ENCODE peak calls at places on chromosomes 11 and 22, in four cellular contexts. A is HepG2, Q is GM12878, G is K562. W is an unnamed sample. For H3K27me3, the result is how much of the 10 kb centered on the place peaks cover.

GRCh38 chr11:132072880-132073213 is 702.4 kb downstream of the NTM start:
- DNase-seq in A (no peak), Q (no peak), G (no peak), W (no peak)

GRCh38 chr11:96187779-96188624 is 155.0 kb downstream of the MAML2 start:
- DNase-seq in A (peak), Q (no peak), G (no peak), W (no peak)

GRCh38 chr22:21101877-21102638 is 56.3 kb downstream of the LRRC74B start:
- DNase-seq in A (no peak), Q (no peak), G (no peak), W (no peak)

GRCh38 chr11:68398870-68399865 is 61.4 kb upstream of the PPP6R3 start:
- DNase-seq in A (no peak), Q (no peak), G (peak), W (no peak)

GRCh38 chr11:5266609-5267008 is 3.1 kb downstream of the HBE1 start:
- DNase-seq in A (no peak), Q (no peak), G (no peak), W (no peak)

GRCh38 chr11:10990160-10990559 is 132.3 kb upstream of the ZBED5 start:
- DNase-seq in A (no peak), Q (no peak), G (peak), W (no peak)

GRCh38 chr11:126864934-126865333 is 135.6 kb downstream of the KIRREL3 start:
- DNase-seq in A (no peak), Q (no peak), G (no peak), W (no peak)

GRCh38 chr22:19936513-19936912 is 5.1 kb upstream of the COMT start:
- DNase-seq in A (no peak), Q (no peak), G (no peak), W (no peak)

GRCh38 chr11:126606484-126606883 is 251.0 kb downstream of the ST3GAL4 start:
- DNase-seq in A (no peak), Q (no peak), G (no peak), W (no peak)

GRCh38 chr22:50027639-50028537 is 15.3 kb upstream of the IL17REL start:
- DNase-seq in A (no peak), Q (no peak), G (no peak), W (no peak)

GRCh38 chr11:79182794-79183193 is 258.0 kb downstream of the TENM4 start:
- DNase-seq in A (no peak), Q (no peak), G (no peak), W (no peak)

GRCh38 chr22:41780714-41781507 is 19.6 kb upstream of the CCDC134 start:
- DNase-seq in A (peak), Q (peak), G (peak), W (peak)

GRCh38 chr22:23152238-23153114 is 7.2 kb downstream of the RAB36 start:
- DNase-seq in A (peak), Q (no peak), G (no peak), W (no peak)

GRCh38 chr11:60059052-60059451 is 2.6 kb downstream of the MS4A3 start:
- DNase-seq in A (no peak), Q (no peak), G (no peak), W (no peak)

GRCh38 chr11:117706322-117706814 is 90.6 kb downstream of the DSCAML1 start:
- DNase-seq in A (no peak), Q (no peak), G (no peak), W (no peak)

GRCh38 chr11:117701781-117702180 is 95.2 kb downstream of the DSCAML1 start:
- DNase-seq in A (no peak), Q (no peak), G (no peak), W (no peak)

GRCh38 chr11:117705866-117706265 is 91.2 kb downstream of the DSCAML1 start:
- DNase-seq in A (no peak), Q (no peak), G (no peak), W (no peak)

GRCh38 chr11:117703209-117703608 is 93.8 kb downstream of the DSCAML1 start:
- DNase-seq in A (peak), Q (no peak), G (no peak), W (no peak)

DNA sequence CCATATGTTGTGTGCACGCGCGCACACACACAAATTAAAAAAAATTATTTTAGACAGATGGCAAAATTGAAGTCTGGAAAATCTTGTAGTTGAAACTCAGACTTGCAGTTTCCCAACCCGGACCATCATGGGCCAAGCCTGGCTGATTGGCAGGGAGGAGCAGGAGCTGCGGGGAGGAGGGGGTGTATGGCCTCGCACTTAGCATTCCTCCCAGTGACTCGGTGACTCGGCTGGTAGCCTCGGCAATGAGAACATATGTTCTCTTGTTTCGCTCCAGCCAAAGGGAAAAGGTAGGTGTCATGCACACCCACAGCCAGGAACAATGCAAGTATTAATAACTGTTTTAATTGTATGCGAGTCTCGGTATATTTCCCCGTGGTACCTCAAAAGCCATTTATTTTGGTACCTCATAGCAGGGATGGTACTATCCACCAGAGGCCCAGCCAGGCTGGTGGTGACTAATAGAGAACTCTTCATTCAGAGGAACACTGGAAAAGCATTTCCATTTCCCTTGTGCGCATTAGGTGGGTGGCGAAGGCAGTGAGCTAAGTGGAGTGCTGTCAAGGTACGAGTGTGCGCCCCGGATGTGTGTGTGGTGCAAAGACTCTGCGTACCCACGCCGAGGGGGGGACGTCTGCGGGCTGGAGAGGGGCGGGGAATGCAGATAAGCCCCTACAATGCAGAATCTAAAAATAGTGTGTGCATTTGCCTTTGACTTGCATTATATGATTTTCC is 92.4 kb downstream of the DSCAML1 start:
- DNase-seq in A (no peak), Q (no peak), G (no peak), W (no peak)
- TF ChIP-seq JUNB in A (no peak), Q (no peak), G (no peak), W (no peak)

DNA sequence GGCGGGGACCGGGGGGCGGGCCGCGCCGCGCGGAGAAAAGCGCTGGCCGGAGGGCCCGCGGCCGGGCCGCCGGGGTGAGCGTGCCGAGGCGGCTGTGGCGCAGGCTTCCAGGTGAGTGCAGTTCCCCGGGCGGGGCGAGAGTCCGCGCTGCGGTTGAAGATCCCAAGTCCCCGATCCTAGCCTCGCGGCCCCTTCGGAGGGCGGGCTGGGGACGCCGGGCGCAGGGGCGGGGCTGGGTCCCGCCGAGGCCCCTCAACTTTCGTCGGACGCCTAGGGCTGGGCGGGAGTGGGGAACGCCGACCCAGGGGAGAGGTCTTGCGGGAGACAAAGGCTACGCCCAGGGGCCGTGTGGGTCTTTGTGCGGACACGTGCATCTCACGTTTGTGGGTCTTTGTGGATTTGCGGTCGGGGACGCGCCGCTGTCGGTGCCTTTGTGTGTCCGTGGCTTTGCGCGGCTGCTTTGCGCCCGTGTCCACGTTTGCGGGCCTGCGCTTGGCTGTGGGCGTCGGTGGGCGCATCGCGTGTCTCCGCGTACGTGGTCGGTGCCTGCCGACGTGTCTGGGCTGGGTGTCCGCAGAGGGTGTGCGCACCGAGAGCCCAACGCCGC is at the start of gene TSKU:
- DNase-seq in A (no peak), Q (no peak), G (peak), W (peak)
- H3K27me3 ChIP-seq in A (under half), Q (under half), G (under half), W (under half)

GRCh38 chr11:120985718-120986569 is 38.0 kb upstream of the TBCEL start:
- DNase-seq in A (peak), Q (no peak), G (peak), W (peak)
- TF ChIP-seq EZH2 in A (no peak), Q (no peak), G (no peak), W (no peak)

GRCh38 chr22:47017245-47017644 is 254.8 kb downstream of the TBC1D22A start:
- DNase-seq in A (no peak), Q (no peak), G (no peak), W (no peak)

GRCh38 chr22:47014946-47015345 is 252.5 kb downstream of the TBC1D22A start:
- DNase-seq in A (no peak), Q (no peak), G (no peak), W (no peak)

GRCh38 chr22:47016636-47017035 is 254.2 kb downstream of the TBC1D22A start:
- DNase-seq in A (no peak), Q (no peak), G (no peak), W (no peak)

GRCh38 chr22:47014636-47014930 is 252.1 kb downstream of the TBC1D22A start:
- DNase-seq in A (no peak), Q (no peak), G (no peak), W (no peak)

GRCh38 chr22:47015589-47016178 is 253.2 kb downstream of the TBC1D22A start:
- DNase-seq in A (no peak), Q (no peak), G (no peak), W (no peak)
- TF ChIP-seq JUNB in A (no peak), Q (no peak), G (no peak), W (no peak)

DNA sequence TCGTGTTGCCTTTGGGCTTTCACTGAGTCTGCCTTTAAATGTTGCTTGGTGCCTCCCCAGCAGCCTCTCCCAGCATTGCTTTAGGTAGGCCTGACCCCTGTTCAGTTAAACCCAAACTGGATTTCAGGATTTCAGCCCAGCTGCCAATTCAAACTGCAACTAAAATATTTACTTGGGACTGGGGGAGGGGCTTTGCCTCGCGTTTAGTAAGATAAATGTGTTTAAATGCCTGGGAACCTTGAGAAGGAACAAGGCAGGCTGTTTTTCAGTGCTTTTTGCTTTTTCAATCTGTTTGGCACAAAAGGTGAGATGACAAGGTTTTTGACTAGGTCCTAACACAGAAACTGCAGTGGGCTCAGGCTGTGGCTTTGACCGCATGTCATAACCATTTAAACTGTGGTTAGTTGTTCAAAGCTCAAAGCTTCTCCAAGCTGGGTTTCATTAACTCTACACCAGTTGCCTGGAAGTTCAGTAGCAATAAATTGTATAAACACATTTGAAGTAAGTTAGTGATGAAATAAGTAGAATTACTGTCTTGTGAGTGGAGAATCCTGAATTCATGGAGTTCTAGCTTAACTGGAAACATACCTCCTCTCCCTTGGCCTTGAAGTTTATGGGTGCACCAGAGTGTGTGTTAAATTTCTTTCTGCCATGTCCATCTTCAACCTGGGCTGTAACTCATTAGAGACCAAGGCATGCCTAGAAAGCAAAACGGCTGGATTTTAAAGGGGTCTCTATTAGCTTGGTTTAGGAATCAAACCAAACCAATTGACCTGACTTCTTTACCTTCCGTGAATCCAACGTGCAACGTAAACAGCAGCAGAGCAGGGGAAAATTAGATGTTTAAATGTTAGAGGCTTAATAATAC is 3.6 kb downstream of the PKNOX2 start:
- DNase-seq in A (no peak), Q (no peak), G (no peak), W (peak)
- H3K27me3 ChIP-seq in A (under half), Q (under half), G (under half), W (half or more)

DNA sequence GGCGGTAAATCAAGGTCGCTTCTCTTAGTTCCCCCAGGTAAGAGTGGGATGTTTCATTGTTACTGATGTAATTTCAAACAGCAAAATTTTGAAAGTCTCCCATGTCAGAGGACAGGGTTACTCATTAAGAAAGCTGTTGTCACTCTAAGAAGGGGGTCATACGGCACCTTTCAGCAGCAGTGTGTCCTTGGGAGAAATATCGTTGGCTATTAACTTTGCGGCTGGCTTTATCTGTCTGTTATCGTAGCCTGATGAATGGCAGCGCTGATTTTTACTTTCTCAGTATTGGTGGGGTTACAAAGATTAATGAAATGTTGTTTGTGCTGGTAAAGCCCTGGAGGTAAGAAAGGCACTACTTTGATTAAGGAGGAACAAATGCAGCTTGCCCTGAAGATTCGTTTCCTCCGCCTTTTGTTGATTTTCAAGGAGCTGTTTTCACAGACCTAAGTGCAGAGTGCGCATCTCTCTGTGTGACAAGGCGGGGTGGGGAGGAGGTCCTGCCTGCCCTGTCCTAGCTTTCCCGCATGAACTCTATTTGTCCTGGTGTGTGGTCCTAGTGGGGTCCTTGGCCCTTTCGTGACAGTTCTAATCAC is 27.6 kb upstream of the FBXO3 start:
- DNase-seq in A (no peak), Q (peak), G (no peak), W (peak)
- TF ChIP-seq EZH2 in A (no peak), Q (no peak), G (no peak), W (peak)

DNA sequence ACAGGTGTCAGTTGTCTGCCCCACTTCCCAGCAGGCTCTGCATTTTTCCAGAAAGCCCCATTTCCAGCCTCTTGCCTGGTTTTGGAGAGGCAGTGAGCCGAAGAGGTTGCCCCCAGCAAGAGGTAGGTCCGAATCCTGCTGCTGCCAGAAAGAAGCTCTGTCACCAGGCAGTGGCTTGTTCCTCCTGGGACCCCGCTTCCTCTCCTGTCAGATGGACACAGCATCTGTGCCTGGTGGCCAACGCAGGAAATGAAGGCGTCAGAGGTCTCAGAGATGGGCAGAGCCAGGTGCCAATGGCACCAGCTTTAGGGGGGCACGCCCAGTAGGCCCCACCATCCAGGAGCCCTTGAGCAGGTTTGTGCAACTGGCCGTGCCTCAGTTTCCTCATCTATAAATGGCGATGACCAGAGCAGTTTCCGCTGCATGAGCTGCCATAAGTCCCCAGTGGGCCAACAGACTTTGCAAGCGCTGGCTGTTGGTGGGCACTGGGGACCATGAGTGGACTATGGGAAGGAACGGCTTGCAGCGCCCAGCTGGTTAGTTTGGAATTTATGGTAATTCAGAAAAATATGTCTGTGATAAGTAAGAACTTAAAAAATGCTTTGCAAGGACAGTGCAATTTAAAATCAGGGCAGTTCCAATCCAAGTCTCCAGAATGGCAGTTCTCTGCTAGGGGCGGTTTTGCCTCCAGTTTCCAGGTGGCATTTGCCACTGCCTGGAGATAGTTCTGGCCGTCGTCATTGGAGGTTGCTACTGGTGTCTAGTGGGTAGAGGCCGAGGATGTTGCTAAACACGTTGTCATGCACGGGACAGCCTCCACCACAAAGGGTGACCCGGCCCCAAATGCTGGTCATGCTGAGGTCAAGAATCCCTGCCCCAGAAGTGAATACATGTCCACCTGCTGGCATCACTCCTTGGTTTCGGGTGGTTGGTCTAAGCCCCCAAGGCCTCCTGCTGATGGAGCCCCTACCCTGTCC is 2.3 kb upstream of the OSBPL5 start:
- DNase-seq in A (no peak), Q (no peak), G (no peak), W (no peak)
- TF ChIP-seq JUNB in A (no peak), Q (no peak), G (no peak), W (no peak)

GRCh38 chr11:43577566-43578264 is 102.8 kb upstream of the HSD17B12 start:
- DNase-seq in A (no peak), Q (no peak), G (no peak), W (no peak)
- H3K27me3 ChIP-seq in A (under half), Q (under half), G (under half), W (half or more)

GRCh38 chr11:12112150-12112520 is 1.7 kb downstream of the MICAL2 start:
- DNase-seq in A (no peak), Q (no peak), G (no peak), W (no peak)

GRCh38 chr11:12112731-12113130 is 2.3 kb downstream of the MICAL2 start:
- DNase-seq in A (no peak), Q (no peak), G (no peak), W (no peak)

GRCh38 chr11:12110201-12110713 is at the start of gene MICAL2:
- DNase-seq in A (peak), Q (peak), G (peak), W (peak)

GRCh38 chr11:12110714-12111481 is 508 bp downstream of the MICAL2 start:
- DNase-seq in A (no peak), Q (no peak), G (peak), W (peak)

DNA sequence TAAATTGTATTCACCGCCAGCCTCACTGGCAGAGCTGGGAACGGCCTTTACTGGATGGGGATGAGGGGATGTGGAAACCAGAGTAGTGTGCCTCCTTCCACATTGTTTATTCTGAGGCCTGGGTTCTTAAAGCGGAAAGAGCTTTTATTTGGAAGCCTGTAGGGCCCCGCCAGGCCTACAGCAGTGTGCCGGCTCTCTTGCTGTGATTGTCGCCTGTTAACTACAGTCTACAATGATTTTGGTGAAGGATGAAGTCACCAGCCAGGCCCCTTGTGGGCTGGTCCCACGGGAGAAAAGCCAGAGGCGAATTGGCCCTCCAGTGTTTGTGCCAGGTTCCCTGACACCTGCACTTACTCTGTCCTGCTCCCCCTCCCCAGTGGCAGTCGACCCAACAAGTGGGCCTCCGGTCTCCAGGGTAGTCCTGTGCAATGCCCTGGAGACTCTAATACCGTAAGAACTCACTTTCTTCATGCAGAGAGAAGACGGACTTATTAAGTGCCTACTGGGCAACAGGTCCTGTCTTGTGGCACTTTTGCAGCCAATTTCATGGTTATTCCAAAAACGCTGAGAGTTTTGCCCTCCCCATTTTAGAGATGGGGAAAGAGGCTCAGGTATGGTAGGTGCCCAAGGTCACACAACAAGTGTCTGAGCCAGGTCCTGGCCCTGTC is 1.2 kb downstream of the MICAL2 start:
- DNase-seq in A (no peak), Q (no peak), G (no peak), W (peak)
- TF ChIP-seq EZH2 in A (no peak), Q (no peak), G (no peak), W (no peak)